ENCODE peak calls at places on chromosomes 12 and 14, in eight cellular contexts. N is IMR-90, W is lower lobe of right lung, F is NT2/D1, V is GM23248, U is aorta, E is OCI-LY7, H is cardiac fibroblast. O is an unnamed sample.

GRCh38 chr12:99259040-99259934 is 388.3 kb upstream of the GARIN6 start:
- DNase-seq in N (no peak), W (no peak), F (no peak), V (no peak), U (no peak), E (no peak), H (no peak), O (peak; percentile 52)

GRCh38 chr14:95190346-95190840 is 33.1 kb upstream of the DICER1 start:
- DNase-seq in N (no peak), W (no peak), F (no peak), V (no peak), U (no peak), E (no peak), H (no peak), O (no peak)

GRCh38 chr14:99460793-99461192 is 19.9 kb downstream of the SETD3 start:
- DNase-seq in N (no peak), W (no peak), F (no peak), V (peak; percentile 49), U (no peak), E (no peak), H (no peak), O (no peak)

GRCh38 chr12:1256285-1256684 is 265.3 kb downstream of the ERC1 start:
- DNase-seq in N (no peak), W (no peak), F (no peak), V (no peak), U (no peak), E (no peak), H (no peak), O (no peak)

GRCh38 chr14:21846227-21846885 is 172.7 kb upstream of the OR4E1 start:
- DNase-seq in N (peak; percentile 0), W (no peak), F (peak; percentile 3), V (peak; percentile 18), U (no peak), E (peak; percentile 46), H (no peak), O (peak; percentile 33)

GRCh38 chr14:101009531-101009930 is 106.0 kb upstream of the RTL1 start:
- DNase-seq in N (no peak), W (no peak), F (no peak), V (no peak), U (no peak), E (no peak), H (no peak), O (no peak)

GRCh38 chr12:12482959-12483358 is 79.7 kb downstream of the DUSP16 start:
- DNase-seq in N (no peak), W (no peak), F (no peak), V (no peak), U (no peak), E (no peak), H (no peak), O (peak; percentile 32)

GRCh38 chr12:24596768-24597388 is 352.0 kb downstream of the BCAT1 start:
- DNase-seq in N (peak; percentile 58), W (no peak), F (peak; percentile 81), V (peak; percentile 46), U (no peak), E (peak; percentile 28), H (peak; percentile 73), O (peak; percentile 33)

GRCh38 chr12:50672158-50672557 is 91.7 kb upstream of the ATF1 start:
- DNase-seq in N (no peak), W (no peak), F (no peak), V (no peak), U (no peak), E (no peak), H (no peak), O (no peak)

GRCh38 chr12:92288533-92288932 is 142.9 kb upstream of the BTG1 start:
- DNase-seq in N (no peak), W (no peak), F (no peak), V (no peak), U (no peak), E (no peak), H (no peak), O (no peak)

GRCh38 chr12:54329756-54330155 is 4.8 kb downstream of the COPZ1 start:
- DNase-seq in N (no peak), W (no peak), F (no peak), V (peak; percentile 39), U (no peak), E (no peak), H (no peak), O (no peak)

GRCh38 chr12:75444444-75445136 is 36.0 kb upstream of the GLIPR1 start:
- DNase-seq in N (peak; percentile 73), W (no peak), F (no peak), V (peak; percentile 87), U (no peak), E (no peak), H (peak; percentile 78), O (no peak)